ENCODE peak calls at places on chromosomes 11 and 22, in four cellular contexts. D is GM12865, C is HCEC 1CT, S is cardiac septum. G is an unnamed sample.

GRCh38 chr22:42984814-42985540 is 30.0 kb downstream of the PACSIN2 start:
- DNase-seq in D (no peak), C (no peak), S (no peak), G (no peak)

GRCh38 chr11:7004482-7004881 is 15.7 kb downstream of the ZNF214 start:
- DNase-seq in D (peak; percentile 40), C (peak; percentile 76), S (no peak), G (no peak)

GRCh38 chr22:48888466-48889208 is 939.0 kb downstream of the BRD1 start:
- DNase-seq in D (no peak), C (no peak), S (peak; percentile 55), G (no peak)

GRCh38 chr11:128471138-128471661 is 116.2 kb downstream of the ETS1 start:
- DNase-seq in D (peak; percentile 90), C (no peak), S (no peak), G (no peak)

GRCh38 chr11:69938206-69938605 is 119.0 kb upstream of the FGF3 start:
- DNase-seq in D (no peak), C (no peak), S (no peak), G (no peak)

GRCh38 chr22:32261306-32261705 is 6.2 kb upstream of the SLC5A4 start:
- DNase-seq in D (no peak), C (no peak), S (no peak), G (no peak)

GRCh38 chr22:30305906-30306628 is 16.8 kb upstream of the CASTOR1 start:
- DNase-seq in D (peak; percentile 66), C (no peak), S (no peak), G (no peak)

GRCh38 chr11:34784318-34784841 is 131.8 kb downstream of the APIP start:
- DNase-seq in D (no peak), C (no peak), S (no peak), G (no peak)

GRCh38 chr11:2089536-2090165 is 49.5 kb downstream of the IGF2 start:
- DNase-seq in D (peak; percentile 50), C (peak; percentile 47), S (peak; percentile 50), G (peak; percentile 64)

GRCh38 chr11:37786214-37786755 is 1188.2 kb upstream of the RAG2 start:
- DNase-seq in D (no peak), C (no peak), S (no peak), G (no peak)

GRCh38 chr22:40312050-40312449 is 34.2 kb upstream of the ADSL start:
- DNase-seq in D (no peak), C (no peak), S (no peak), G (no peak)

GRCh38 chr22:25645266-25645665 is 80.8 kb downstream of the GRK3 start:
- DNase-seq in D (no peak), C (peak; percentile 2), S (no peak), G (no peak)

GRCh38 chr11:63537293-63538101 is 889 bp downstream of the PLAAT4 start:
- DNase-seq in D (no peak), C (no peak), S (peak; percentile 81), G (peak; percentile 61)

GRCh38 chr22:22591348-22592299 is 32.6 kb upstream of the PRAME start:
- DNase-seq in D (no peak), C (peak; percentile 2), S (no peak), G (no peak)

GRCh38 chr22:31350410-31350863 is 4.3 kb upstream of the PATZ1 start:
- DNase-seq in D (no peak), C (no peak), S (no peak), G (peak; percentile 14)

GRCh38 chr11:129698212-129698611 is 117.4 kb upstream of the TMEM45B start:
- DNase-seq in D (no peak), C (no peak), S (no peak), G (no peak)

GRCh38 chr11:76787911-76788596 is 4.9 kb downstream of the TSKU start:
- DNase-seq in D (no peak), C (no peak), S (peak; percentile 43), G (no peak)

GRCh38 chr11:88098289-88098688 is 77.0 kb downstream of the RAB38 start:
- DNase-seq in D (no peak), C (no peak), S (no peak), G (no peak)

GRCh38 chr11:531826-532511 is 3.4 kb downstream of the HRAS start:
- DNase-seq in D (no peak), C (no peak), S (no peak), G (no peak)

GRCh38 chr11:93221539-93221938 is 23.7 kb upstream of the SLC36A4 start:
- DNase-seq in D (no peak), C (no peak), S (no peak), G (no peak)

GRCh38 chr11:125957623-125958330 is 11.9 kb downstream of the VSIG10L2 start:
- DNase-seq in D (no peak), C (no peak), S (no peak), G (no peak)

GRCh38 chr11:43582837-43583462 is 97.6 kb upstream of the HSD17B12 start:
- DNase-seq in D (no peak), C (no peak), S (no peak), G (no peak)

GRCh38 chr11:95296165-95296564 is 65.2 kb upstream of the SESN3 start:
- DNase-seq in D (no peak), C (no peak), S (no peak), G (no peak)

GRCh38 chr11:827146-827860 is 416 bp upstream of the CRACR2B start:
- DNase-seq in D (peak; percentile 86), C (no peak), S (no peak), G (no peak)

GRCh38 chr11:126165366-126166156 is 45.9 kb downstream of the RPUSD4 start:
- DNase-seq in D (no peak), C (no peak), S (no peak), G (no peak)

GRCh38 chr11:120337133-120337895 is 1.1 kb downstream of the ARHGEF12 start:
- DNase-seq in D (peak; percentile 42), C (peak; percentile 19), S (no peak), G (no peak)

GRCh38 chr22:22023581-22024137 is 41.1 kb upstream of the TOP3B start:
- DNase-seq in D (no peak), C (no peak), S (no peak), G (no peak)

GRCh38 chr11:8262552-8263108 is 1.0 kb downstream of the LMO1 start:
- DNase-seq in D (peak; percentile 21), C (no peak), S (peak; percentile 71), G (no peak)

G was measured in H4.